ENCODE peak calls at places on chromosomes 3 and 15, in five cellular contexts. D is pancreas, P is mammary epithelial cell, M is fibroblast of lung, G is adrenal gland. H is an unnamed sample.
A peak's percentile ranks its signal among the peaks of the same experiment; 100 is the strongest.

GRCh38 chr15:74423443-74424257 is 10.1 kb downstream of the SEMA7A start:
- DNase-seq in D (no peak), M (no peak), G (no peak), P (peak; percentile 89), H (no peak)

GRCh38 chr3:17038900-17039545 is 154.3 kb downstream of the PLCL2 start:
- DNase-seq in P (no peak), D (no peak), M (no peak), G (no peak), H (no peak)

GRCh38 chr15:69665641-69666091 is 213.0 kb downstream of the RPLP1 start:
- DNase-seq in M (no peak), G (no peak), P (no peak), D (no peak), H (no peak)

GRCh38 chr15:78837543-78837942 is 26.3 kb upstream of the ADAMTS7 start:
- DNase-seq in G (no peak), D (no peak), M (no peak), P (no peak), H (no peak)

GRCh38 chr3:61277411-61277810 is 26.2 kb upstream of the FHIT start:
- DNase-seq in D (no peak), P (no peak), G (no peak), M (no peak), H (no peak)

GRCh38 chr3:155785662-155786295 is 20.3 kb downstream of the C3orf33 start:
- DNase-seq in P (no peak), G (no peak), D (no peak), M (no peak), H (no peak)

GRCh38 chr3:128591728-128592426 is 58.7 kb downstream of the RPN1 start:
- DNase-seq in M (no peak), D (no peak), P (no peak), G (no peak), H (no peak)

GRCh38 chr15:62502451-62502850 is 337.4 kb upstream of the C2CD4B start:
- DNase-seq in P (no peak), M (no peak), G (no peak), D (no peak), H (no peak)

GRCh38 chr15:36356978-36357582 is 222.3 kb upstream of the CDIN1 start:
- DNase-seq in M (peak; percentile 90), D (no peak), G (no peak), P (no peak), H (no peak)

GRCh38 chr15:93451265-93451664 is 362.3 kb upstream of the RGMA start:
- DNase-seq in G (no peak), P (no peak), M (no peak), D (no peak), H (no peak)

GRCh38 chr3:185732782-185733181 is 92.1 kb downstream of the IGF2BP2 start:
- DNase-seq in P (peak; percentile 81), G (no peak), M (no peak), D (no peak), H (peak; percentile 87)

GRCh38 chr3:11536132-11536935 is 107.4 kb downstream of the VGLL4 start:
- DNase-seq in D (no peak), P (no peak), M (no peak), G (no peak), H (no peak)

GRCh38 chr15:59249816-59250215 is 43.2 kb downstream of the LDHAL6B start:
- DNase-seq in D (no peak), P (peak; percentile 24), G (no peak), M (no peak), H (no peak)

GRCh38 chr15:86489992-86490391 is 410.3 kb downstream of the AGBL1 start:
- DNase-seq in M (no peak), D (no peak), P (no peak), G (no peak), H (no peak)

GRCh38 chr3:41317718-41318117 is 118.4 kb downstream of the CTNNB1 start:
- DNase-seq in D (no peak), G (no peak), P (peak; percentile 23), M (peak; percentile 27), H (no peak)

GRCh38 chr15:72487070-72487797 is 13.1 kb downstream of the ARIH1 start:
- DNase-seq in M (peak; percentile 26), G (no peak), P (no peak), D (no peak), H (no peak)

GRCh38 chr3:43620953-43621405 is 832 bp downstream of the ANO10 start:
- DNase-seq in D (no peak), G (no peak), M (peak; percentile 26), P (peak; percentile 35), H (no peak)

GRCh38 chr3:44476181-44476599 is 1.3 kb downstream of the ZNF445 start:
- DNase-seq in P (peak; percentile 21), G (no peak), M (peak; percentile 37), D (no peak), H (peak; percentile 5)

GRCh38 chr3:169661567-169662214 is 1.8 kb downstream of the MECOM start:
- DNase-seq in P (peak; percentile 46), D (peak; percentile 44), G (no peak), M (peak; percentile 51), H (peak; percentile 26)

GRCh38 chr3:100893590-100893989 is 99.6 kb downstream of the ABI3BP start:
- DNase-seq in D (no peak), M (peak; percentile 66), G (no peak), P (peak; percentile 32), H (peak; percentile 22)

DNA sequence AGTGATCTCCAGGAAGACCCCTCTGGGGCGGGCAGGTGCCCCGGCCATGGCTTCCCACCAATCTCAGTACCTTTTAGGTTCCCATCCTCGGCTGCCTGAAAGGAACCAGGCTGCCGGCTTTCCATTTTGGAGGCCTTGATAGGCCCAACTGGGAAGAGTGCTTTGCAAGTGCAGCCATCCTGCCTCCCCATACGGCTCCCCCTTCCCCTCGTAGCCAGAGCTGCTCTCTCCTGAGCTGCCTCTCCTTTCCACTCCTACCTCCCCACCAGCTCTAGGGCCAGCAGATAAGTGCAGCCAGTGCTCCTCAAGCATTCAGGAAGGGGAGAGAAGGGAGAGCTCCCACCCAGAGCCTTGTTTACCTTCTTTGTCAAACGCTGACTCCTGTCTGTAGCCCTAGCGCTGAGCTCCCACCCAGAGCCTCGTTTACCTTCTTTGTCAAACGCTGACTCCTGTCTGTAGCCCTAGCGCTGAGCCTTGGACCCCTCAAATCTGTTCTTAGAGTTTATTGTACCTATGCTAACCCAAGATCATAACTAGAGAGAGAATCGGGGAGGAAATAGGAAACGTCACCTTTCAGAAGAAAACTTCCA is 133.0 kb downstream of the LRRK1 start:
- DNase-seq in M (no peak), D (no peak), P (no peak), G (no peak), H (peak; percentile 33)
- H3K36me3 ChIP-seq in M (peaks cover 4% of the 10 kb centered on the region), D (no peaks in the 10 kb centered on the region), P (peaks cover 5% of the 10 kb centered on the region), G (peaks cover 22% of the 10 kb centered on the region), H (peaks cover 35% of the 10 kb centered on the region)

DNA sequence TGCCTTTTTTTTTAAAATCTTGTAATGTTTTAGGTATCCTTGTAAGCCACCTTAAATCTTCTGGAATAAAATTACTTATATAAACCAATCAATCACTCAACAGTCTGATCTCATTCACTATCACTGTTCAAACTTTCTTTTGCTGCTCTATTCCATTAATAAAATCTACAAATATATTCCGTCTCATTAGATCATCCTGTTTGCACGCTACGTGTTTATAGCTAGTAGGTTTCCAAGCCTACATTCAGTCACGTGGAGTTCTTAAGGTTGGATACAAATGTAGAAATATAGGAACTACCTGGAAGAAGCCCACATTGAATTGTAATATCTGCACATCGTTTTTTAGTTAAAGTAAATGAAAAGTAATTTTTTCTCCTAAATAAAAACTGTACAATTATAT is 274.8 kb upstream of the CNTN4 start:
- DNase-seq in P (no peak), M (no peak), G (no peak), D (no peak), H (no peak)
- H3K4me1 ChIP-seq in P (no peaks in the 10 kb centered on the region), M (no peaks in the 10 kb centered on the region), G (no peaks in the 10 kb centered on the region), D (no peaks in the 10 kb centered on the region), H (no peaks in the 10 kb centered on the region)

GRCh38 chr15:92395557-92395956 is 1.9 kb downstream of the ST8SIA2 start:
- DNase-seq in G (no peak), M (no peak), D (no peak), P (no peak), H (no peak)

GRCh38 chr15:92393994-92394326 is 279 bp downstream of the ST8SIA2 start:
- DNase-seq in P (no peak), M (no peak), G (no peak), D (no peak), H (peak; percentile 27)

GRCh38 chr15:92395176-92395521 is 1.5 kb downstream of the ST8SIA2 start:
- DNase-seq in M (no peak), D (no peak), P (no peak), G (no peak), H (no peak)

GRCh38 chr15:92393287-92393993 is at the start of gene ST8SIA2:
- DNase-seq in G (no peak), M (peak; percentile 3), P (peak; percentile 48), D (no peak), H (peak; percentile 34)

DNA sequence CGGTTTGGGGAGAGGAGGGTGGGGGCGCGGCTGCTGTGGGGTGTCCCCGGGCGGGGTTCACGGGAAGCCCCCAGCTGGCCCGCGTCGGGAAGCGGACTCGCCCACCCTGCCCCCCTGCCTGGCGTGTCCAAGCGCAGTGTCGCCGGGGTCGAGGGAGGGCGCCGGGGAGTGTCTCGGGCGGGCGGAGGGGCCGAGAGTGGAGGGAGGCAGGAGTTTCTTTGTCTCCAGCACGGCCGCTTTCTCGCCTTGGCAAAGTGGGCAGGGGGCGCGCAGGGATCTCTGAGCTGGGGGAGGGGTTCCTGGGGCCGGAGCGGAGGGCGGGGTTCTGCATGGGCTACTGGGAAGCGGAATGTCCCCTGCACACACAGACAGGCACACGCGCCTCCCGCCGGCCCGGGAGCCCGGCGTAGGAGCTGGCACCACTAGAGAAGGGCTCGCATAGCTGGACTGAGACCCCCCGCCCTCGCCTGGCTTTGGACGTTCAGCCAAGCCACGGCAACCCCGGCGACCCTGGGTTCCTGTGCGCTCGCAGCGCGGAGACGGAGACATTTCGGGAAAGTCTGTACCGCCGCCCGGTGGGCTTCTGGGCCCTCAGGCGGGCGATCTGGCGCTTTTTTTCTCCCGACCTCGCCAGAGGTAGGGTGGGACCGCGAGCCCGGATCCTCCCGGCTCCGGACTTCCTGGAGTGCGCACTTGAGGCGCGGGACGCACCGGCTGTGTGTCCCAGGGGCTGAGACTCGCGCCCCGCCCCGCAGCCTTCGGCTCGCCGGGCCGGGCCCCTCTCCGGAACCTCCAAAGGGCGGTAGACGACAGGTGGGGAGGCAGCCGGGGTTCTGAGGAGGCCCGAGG is 870 bp downstream of the ST8SIA2 start:
- DNase-seq in G (no peak), P (no peak), D (no peak), M (no peak), H (no peak)
- H3K4me3 ChIP-seq in G (no peak overlapping the region), P (peak overlapping the region; percentile 34), D (no peak overlapping the region), M (no peak overlapping the region), H (peak overlapping the region; percentile 57)

DNA sequence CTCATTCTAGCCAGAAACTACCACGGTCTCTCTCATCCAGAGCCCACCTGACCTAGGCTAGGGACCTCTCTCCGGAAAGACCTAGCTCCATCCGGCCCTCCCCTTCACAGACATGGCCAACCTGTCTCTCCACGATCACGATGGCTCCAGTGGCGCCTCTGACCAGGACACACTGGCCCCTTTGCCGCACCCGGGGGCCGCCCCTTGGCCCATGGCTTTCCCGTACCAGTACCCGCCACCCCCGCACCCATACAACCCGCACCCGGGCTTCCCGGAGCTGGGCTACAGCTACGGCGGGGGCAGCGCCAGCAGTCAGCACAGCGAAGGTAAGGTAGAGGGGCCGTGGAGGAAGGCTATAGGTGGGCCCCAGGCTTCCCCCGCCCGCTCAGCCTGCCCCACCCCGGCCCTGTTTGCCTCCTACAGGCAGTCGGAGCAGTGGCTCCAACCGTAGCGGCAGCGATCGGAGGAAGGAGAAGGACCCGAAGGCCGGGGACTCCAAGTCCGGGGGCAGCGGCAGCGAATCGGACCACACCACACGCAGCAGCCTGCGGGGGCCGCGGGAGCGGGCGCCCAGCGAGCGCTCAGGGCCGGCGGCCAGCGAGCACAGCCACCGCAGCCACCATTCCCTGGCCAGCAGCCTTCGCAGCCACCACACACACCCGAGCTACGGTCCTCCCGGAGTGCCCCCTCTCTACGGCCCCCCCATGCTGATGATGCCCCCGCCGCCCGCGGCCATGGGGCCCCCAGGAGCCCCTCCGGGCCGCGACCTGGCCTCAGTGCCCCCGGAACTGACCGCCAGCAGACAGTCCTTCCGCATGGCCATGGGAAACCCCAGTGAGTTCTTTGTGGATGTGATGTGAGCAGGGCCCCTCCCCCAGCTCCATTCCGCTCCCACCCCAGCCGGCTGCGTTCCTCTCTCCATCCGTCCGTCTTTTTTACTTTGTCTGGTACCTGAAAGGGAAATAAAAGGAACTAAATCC is 4.5 kb upstream of the AP2M1 start:
- DNase-seq in G (no peak), M (no peak), P (no peak), D (no peak), H (no peak)
- H3K36me3 ChIP-seq in G (peaks cover 68% of the 10 kb centered on the region), M (peaks cover 26% of the 10 kb centered on the region), P (peaks cover 24% of the 10 kb centered on the region), D (no peaks in the 10 kb centered on the region), H (peaks cover 81% of the 10 kb centered on the region)

H was measured in SJSA1.